ENCODE peak calls at places on chromosomes 1 and 21, in four cellular contexts. S is GM10248; V is activated T-cell treated with anti-CD3 and anti-CD28 coated beads, Interleukin-2, amount 50 U/mL, for 72 hours; E is T-helper 2 cell. Q is an unnamed sample.

GRCh38 chr1:119715542-119715941 is 3.8 kb downstream of the PHGDH start:
- DNase-seq in E (no peak), S (no peak), V (no peak), Q (no peak)

GRCh38 chr21:46046471-46046870 is 51.4 kb upstream of the COL6A2 start:
- DNase-seq in V (no peak), S (no peak), E (no peak), Q (no peak)

GRCh38 chr1:112563341-112563740 is 54.6 kb downstream of the WNT2B start:
- DNase-seq in V (no peak), S (no peak), E (no peak), Q (no peak)

GRCh38 chr1:92913093-92913819 is 48.0 kb downstream of the DIPK1A start:
- DNase-seq in S (no peak), V (no peak), E (no peak), Q (no peak)

GRCh38 chr1:44543816-44544185 is 130.5 kb downstream of the TMEM53 start:
- DNase-seq in E (no peak), S (no peak), V (no peak), Q (no peak)

GRCh38 chr21:44938976-44939531 is 775 bp upstream of the SLX9 start:
- DNase-seq in S (no peak), V (no peak), E (no peak), Q (no peak)

GRCh38 chr1:100703716-100704115 is 15.8 kb upstream of the VCAM1 start:
- DNase-seq in S (no peak), V (no peak), E (no peak), Q (no peak)

GRCh38 chr1:107914144-107914543 is 50.8 kb downstream of the VAV3 start:
- DNase-seq in E (no peak), S (no peak), V (no peak), Q (no peak)

GRCh38 chr21:29091032-29091431 is 17.6 kb upstream of the CCT8 start:
- DNase-seq in S (no peak), E (no peak), V (no peak), Q (no peak)

GRCh38 chr1:51329443-51330325 is 678 bp downstream of the TTC39A start:
- DNase-seq in S (no peak), V (no peak), E (no peak), Q (no peak)

Q was measured in glutamatergic neuron.